ENCODE peak calls at places on chromosomes 4 and X, in five cellular contexts. J is esophagus muscularis mucosa; W is brain microvascular endothelial cell; G is cardiac muscle cell; Z is CD4-positive, alpha-beta T cell. U is an unnamed sample.

GRCh38 chr4:74284074-74284473 is 24.2 kb upstream of the EPGN start:
- DNase-seq in J (no peak), W (no peak), G (no peak), Z (no peak), U (peak; percentile 10)

GRCh38 chr4:2245787-2246275 is 3.9 kb upstream of the HAUS3 start:
- DNase-seq in J (no peak), W (no peak), G (no peak), Z (no peak), U (no peak)

GRCh38 chrX:98795636-98796035 is 1614.4 kb downstream of the PCDH19 start:
- DNase-seq in J (no peak), W (no peak), G (no peak), Z (no peak), U (peak; percentile 6)

GRCh38 chr4:125314676-125315570 is at the start of gene FAT4:
- DNase-seq in J (peak; percentile 97), W (peak; percentile 97), G (peak; percentile 97), Z (no peak), U (peak; percentile 89)

GRCh38 chr4:78517050-78517652 is 34.4 kb upstream of the ANXA3 start:
- DNase-seq in J (no peak), W (no peak), G (peak; percentile 32), Z (no peak), U (peak; percentile 26)

GRCh38 chr4:23745377-23745776 is 144.5 kb downstream of the PPARGC1A start:
- DNase-seq in J (no peak), W (no peak), G (no peak), Z (no peak), U (no peak)

GRCh38 chr4:1012031-1012739 is 759 bp downstream of the FGFRL1 start:
- DNase-seq in J (no peak), W (no peak), G (peak; percentile 22), Z (peak; percentile 47), U (peak; percentile 31)

GRCh38 chr4:2786152-2786671 is 6.7 kb upstream of the SH3BP2 start:
- DNase-seq in J (no peak), W (no peak), G (no peak), Z (no peak), U (no peak)

GRCh38 chr4:2101346-2102044 is 42.4 kb downstream of the NAT8L start:
- DNase-seq in J (no peak), W (peak; percentile 6), G (no peak), Z (no peak), U (peak; percentile 62)

GRCh38 chrX:40380649-40381488 is 199.9 kb upstream of the ATP6AP2 start:
- DNase-seq in J (no peak), W (no peak), G (no peak), Z (no peak), U (no peak)

GRCh38 chrX:68867458-68868166 is 38.8 kb downstream of the EFNB1 start:
- DNase-seq in J (no peak), W (no peak), G (peak; percentile 31), Z (no peak), U (no peak)

GRCh38 chr4:152118819-152119553 is 358.2 kb upstream of the GATB start:
- DNase-seq in J (peak; percentile 79), W (no peak), G (no peak), Z (no peak), U (no peak)

GRCh38 chr4:65167719-65168118 is 502.6 kb downstream of the EPHA5 start:
- DNase-seq in J (no peak), W (no peak), G (no peak), Z (no peak), U (no peak)

GRCh38 chrX:37871626-37872302 is 24.4 kb upstream of the DYNLT3 start:
- DNase-seq in J (no peak), W (peak; percentile 91), G (no peak), Z (no peak), U (peak; percentile 80)

GRCh38 chr4:58247792-58248191 is 1137.6 kb upstream of the IGFBP7 start:
- DNase-seq in J (no peak), W (no peak), G (peak; percentile 6), Z (no peak), U (peak; percentile 8)

GRCh38 chrX:38805294-38806053 is 4.2 kb downstream of the MID1IP1 start:
- DNase-seq in J (no peak), W (no peak), G (peak; percentile 70), Z (peak; percentile 68), U (peak; percentile 16)

DNA sequence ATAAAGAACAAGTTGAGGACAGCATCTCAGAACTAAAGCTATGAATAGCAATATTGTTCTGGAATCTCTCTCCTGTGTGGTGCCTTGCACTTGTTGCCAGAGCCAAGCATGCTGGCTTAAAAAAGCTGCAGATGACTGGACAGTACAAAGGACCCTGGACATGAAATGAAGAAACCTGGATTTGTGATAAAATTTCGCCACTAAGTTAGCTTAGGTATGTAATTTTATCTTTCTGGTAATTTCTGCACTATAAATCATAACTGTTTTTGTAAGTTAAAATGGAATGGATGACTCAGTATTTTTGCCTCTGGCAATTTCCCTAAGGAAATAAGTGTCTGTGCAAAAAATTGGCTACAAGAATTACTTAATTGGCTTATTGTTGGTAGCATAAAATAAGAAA is 317.2 kb downstream of the CAMK2D start:
- DNase-seq in J (no peak), W (no peak), G (peak; percentile 5), Z (no peak), U (no peak)
- H3K27ac ChIP-seq in J (peak overlapping the region; percentile 62), W (peak overlapping the region; percentile 70), G (no peak overlapping the region), Z (no peak overlapping the region), U (no peak overlapping the region)

GRCh38 chrX:140050906-140051305 is 85.6 kb upstream of the CXorf66 start:
- DNase-seq in J (no peak), W (no peak), G (peak; percentile 7), Z (no peak), U (peak; percentile 1)
- TF ChIP-seq CTCF in J (no peak), W (peak; percentile 50), G (peak; percentile 24), Z (no peak), U (peak; percentile 23)

GRCh38 chr4:10077101-10077491 is 39.5 kb downstream of the WDR1 start:
- DNase-seq in J (no peak), W (no peak), G (no peak), Z (no peak), U (no peak)
- H3K27ac ChIP-seq in J (peak overlapping the region; percentile 39), W (no peak overlapping the region), G (peak overlapping the region; percentile 71), Z (no peak overlapping the region), U (peak overlapping the region; percentile 57)

DNA sequence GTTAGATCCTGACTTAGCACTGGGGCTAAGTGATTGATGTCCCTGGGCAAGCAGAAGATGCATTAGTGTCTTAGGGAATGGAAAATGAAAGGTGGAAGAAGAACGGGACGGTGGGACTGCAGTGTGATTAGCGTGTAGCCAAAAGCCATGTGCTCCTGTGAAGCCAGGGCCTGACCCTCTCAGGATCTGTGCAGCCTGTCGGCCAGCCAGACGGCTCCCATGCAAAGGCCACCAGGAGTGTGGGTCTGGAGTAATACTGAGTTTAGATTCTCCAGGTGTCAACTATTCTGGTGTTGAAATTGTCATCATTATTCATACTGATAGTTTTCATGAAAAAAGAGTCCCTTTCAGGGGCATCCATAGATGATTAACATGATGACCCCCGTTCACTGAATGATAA is 32.0 kb downstream of the REELD1 start:
- DNase-seq in J (peak; percentile 64), W (no peak), G (no peak), Z (no peak), U (no peak)
- TF ChIP-seq CTCF in J (no peak), W (no peak), G (no peak), Z (no peak), U (no peak)